ENCODE peak calls at places on chromosome 16, in ten cellular contexts. A, Q, T, O, G, J, U, D, M and K are unnamed samples.

GRCh38 chr16:67339453-67339852 is 12.8 kb downstream of the LRRC36 start:
- DNase-seq in A (no peak), Q (no peak), T (peak; percentile 28), O (no peak), G (no peak), J (no peak), U (no peak), D (no peak), M (peak; percentile 24), K (no peak)

GRCh38 chr16:74034862-74035261 is 261.8 kb upstream of the PSMD7 start:
- DNase-seq in A (no peak), Q (no peak), T (peak; percentile 26), O (no peak), G (no peak), J (peak; percentile 47), U (no peak), D (no peak), M (no peak), K (peak; percentile 32)

GRCh38 chr16:89623511-89624232 is 10.2 kb downstream of the DPEP1 start:
- DNase-seq in A (no peak), Q (no peak), T (no peak), O (no peak), G (no peak), J (no peak), U (no peak), D (no peak), M (no peak), K (peak; percentile 76)

GRCh38 chr16:67015317-67015731 is 13.6 kb upstream of the CBFB start:
- DNase-seq in A (peak; percentile 57), Q (no peak), T (no peak), O (peak; percentile 34), G (no peak), J (no peak), U (no peak), D (peak; percentile 19), M (no peak), K (peak; percentile 32)

GRCh38 chr16:81571175-81571574 is 126.6 kb downstream of the CMIP start:
- DNase-seq in A (no peak), Q (no peak), T (no peak), O (no peak), G (no peak), J (no peak), U (no peak), D (no peak), M (no peak), K (no peak)

GRCh38 chr16:14007460-14007859 is 63.7 kb upstream of the MRTFB start:
- DNase-seq in A (no peak), Q (no peak), T (peak; percentile 78), O (no peak), G (no peak), J (no peak), U (no peak), D (no peak), M (peak; percentile 72), K (no peak)

GRCh38 chr16:59527206-59527997 is 793.3 kb upstream of the GOT2 start:
- DNase-seq in A (no peak), Q (no peak), T (peak; percentile 54), O (no peak), G (no peak), J (no peak), U (no peak), D (no peak), M (peak; percentile 82), K (no peak)

GRCh38 chr16:86395477-86395876 is 114.8 kb upstream of the FOXF1 start:
- DNase-seq in A (no peak), Q (no peak), T (no peak), O (no peak), G (no peak), J (no peak), U (no peak), D (no peak), M (no peak), K (no peak)

GRCh38 chr16:85171004-85171808 is 58.9 kb upstream of the CIBAR2 start:
- DNase-seq in A (no peak), Q (no peak), T (no peak), O (no peak), G (no peak), J (no peak), U (no peak), D (no peak), M (no peak), K (peak; percentile 66)

GRCh38 chr16:85168732-85169256 is 56.5 kb upstream of the CIBAR2 start:
- DNase-seq in A (no peak), Q (no peak), T (peak; percentile 26), O (peak; percentile 59), G (peak; percentile 60), J (peak; percentile 74), U (peak; percentile 74), D (no peak), M (no peak), K (peak; percentile 99)

GRCh38 chr16:85169333-85170065 is 57.2 kb upstream of the CIBAR2 start:
- DNase-seq in A (no peak), Q (no peak), T (peak; percentile 37), O (no peak), G (peak; percentile 39), J (peak; percentile 64), U (no peak), D (no peak), M (no peak), K (no peak)

GRCh38 chr16:85171809-85172464 is 59.7 kb upstream of the CIBAR2 start:
- DNase-seq in A (no peak), Q (no peak), T (no peak), O (no peak), G (no peak), J (no peak), U (no peak), D (no peak), M (no peak), K (no peak)

DNA sequence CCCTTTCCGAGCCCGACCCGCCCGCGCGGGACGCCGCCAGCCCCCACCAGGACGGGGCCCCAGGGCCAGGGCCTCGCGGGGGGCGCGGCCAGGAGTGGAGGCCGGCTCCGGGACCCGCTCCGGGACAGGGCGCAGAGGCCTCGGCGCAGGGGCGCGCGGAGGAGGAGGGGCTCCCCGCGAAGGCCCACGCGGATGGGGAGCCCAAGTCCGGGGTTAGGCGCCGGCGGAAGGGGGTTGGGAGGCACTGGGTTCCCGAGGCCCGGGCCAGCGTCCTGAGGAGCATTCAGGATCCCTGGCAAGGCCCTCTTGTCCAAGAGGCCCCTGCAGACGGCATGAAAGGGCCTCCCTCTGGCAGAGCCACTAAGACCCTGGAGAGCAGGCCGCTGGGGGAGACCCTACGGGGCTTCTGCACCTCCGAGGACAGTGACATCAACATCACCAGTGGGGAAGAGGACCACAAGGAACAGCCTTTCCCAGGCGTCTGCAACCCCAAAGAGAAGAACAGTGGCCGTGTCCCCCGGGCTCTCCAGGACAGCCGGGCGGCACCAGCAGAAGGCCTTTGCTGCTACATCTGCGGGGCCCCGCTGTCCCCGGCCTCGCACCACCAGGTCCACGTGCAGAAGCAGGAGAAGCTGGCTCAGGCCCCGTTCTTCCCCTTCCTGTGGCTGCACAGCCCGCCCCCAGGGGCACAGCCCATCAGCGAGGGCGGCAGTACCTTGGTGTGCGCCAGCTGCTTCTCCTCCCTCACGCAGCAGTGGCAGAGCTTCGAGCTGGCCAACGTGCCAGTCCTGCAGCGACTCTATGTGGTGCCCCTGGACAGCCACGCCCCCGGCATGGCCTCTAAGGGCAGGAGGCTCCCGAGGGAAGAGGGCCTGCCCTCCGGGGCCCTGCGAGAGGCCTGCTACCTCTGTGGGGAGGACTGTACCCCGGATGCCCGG is 58.1 kb upstream of the CIBAR2 start:
- DNase-seq in A (no peak), Q (no peak), T (no peak), O (no peak), G (peak; percentile 53), J (no peak), U (no peak), D (no peak), M (no peak), K (peak; percentile 85)
- H3K4me3 ChIP-seq in A (peak overlapping the region; percentile 50), Q (peak overlapping the region; percentile 78), T (no peak overlapping the region), O (peak overlapping the region; percentile 57), G (no peak overlapping the region), J (peak overlapping the region; percentile 34), U (peak overlapping the region; percentile 68), D (peak overlapping the region; percentile 53), M (peak overlapping the region; percentile 41), K (peak overlapping the region; percentile 51)

DNA sequence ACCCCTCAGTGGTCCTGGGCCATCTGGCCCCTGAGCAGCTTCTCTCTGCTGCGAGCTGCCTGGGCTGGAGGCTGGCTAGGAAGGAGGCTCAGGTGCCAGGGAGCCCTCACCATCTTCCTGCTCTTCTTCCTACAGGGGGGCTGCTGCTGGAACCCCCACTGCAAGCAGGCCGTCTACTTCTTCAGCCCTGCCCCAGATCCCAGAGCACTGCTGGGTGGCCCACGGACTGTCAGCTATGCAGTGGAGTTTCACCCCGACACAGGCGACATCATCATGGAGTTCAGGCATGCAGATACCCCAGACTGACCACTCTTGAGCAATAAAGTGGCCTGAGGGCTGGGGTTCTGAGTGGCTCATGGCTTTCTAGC is 46.1 kb downstream of the PRMT7 start:
- DNase-seq in A (no peak), Q (no peak), T (no peak), O (no peak), G (no peak), J (no peak), U (no peak), D (no peak), M (no peak), K (no peak)
- H3K4me3 ChIP-seq in A (no peak overlapping the region), Q (no peak overlapping the region), T (no peak overlapping the region), O (peak overlapping the region; percentile 22), G (no peak overlapping the region), J (no peak overlapping the region), U (no peak overlapping the region), D (no peak overlapping the region), M (no peak overlapping the region), K (no peak overlapping the region)

GRCh38 chr16:50668368-50669008 is 12.6 kb downstream of the SNX20 start:
- DNase-seq in A (no peak), Q (no peak), T (peak; percentile 30), O (no peak), G (peak; percentile 36), J (no peak), U (no peak), D (no peak), M (no peak), K (no peak)

GRCh38 chr16:50664270-50664669 is 16.8 kb downstream of the SNX20 start:
- DNase-seq in A (no peak), Q (no peak), T (no peak), O (no peak), G (no peak), J (no peak), U (no peak), D (no peak), M (no peak), K (no peak)

GRCh38 chr16:50665128-50665878 is 15.8 kb downstream of the SNX20 start:
- DNase-seq in A (peak; percentile 88), Q (no peak), T (peak; percentile 62), O (peak; percentile 90), G (peak; percentile 85), J (peak; percentile 83), U (peak; percentile 74), D (peak; percentile 79), M (peak; percentile 45), K (peak; percentile 90)

GRCh38 chr16:50667497-50668367 is 13.4 kb downstream of the SNX20 start:
- DNase-seq in A (no peak), Q (no peak), T (peak; percentile 32), O (no peak), G (no peak), J (peak; percentile 26), U (no peak), D (no peak), M (no peak), K (no peak)

DNA sequence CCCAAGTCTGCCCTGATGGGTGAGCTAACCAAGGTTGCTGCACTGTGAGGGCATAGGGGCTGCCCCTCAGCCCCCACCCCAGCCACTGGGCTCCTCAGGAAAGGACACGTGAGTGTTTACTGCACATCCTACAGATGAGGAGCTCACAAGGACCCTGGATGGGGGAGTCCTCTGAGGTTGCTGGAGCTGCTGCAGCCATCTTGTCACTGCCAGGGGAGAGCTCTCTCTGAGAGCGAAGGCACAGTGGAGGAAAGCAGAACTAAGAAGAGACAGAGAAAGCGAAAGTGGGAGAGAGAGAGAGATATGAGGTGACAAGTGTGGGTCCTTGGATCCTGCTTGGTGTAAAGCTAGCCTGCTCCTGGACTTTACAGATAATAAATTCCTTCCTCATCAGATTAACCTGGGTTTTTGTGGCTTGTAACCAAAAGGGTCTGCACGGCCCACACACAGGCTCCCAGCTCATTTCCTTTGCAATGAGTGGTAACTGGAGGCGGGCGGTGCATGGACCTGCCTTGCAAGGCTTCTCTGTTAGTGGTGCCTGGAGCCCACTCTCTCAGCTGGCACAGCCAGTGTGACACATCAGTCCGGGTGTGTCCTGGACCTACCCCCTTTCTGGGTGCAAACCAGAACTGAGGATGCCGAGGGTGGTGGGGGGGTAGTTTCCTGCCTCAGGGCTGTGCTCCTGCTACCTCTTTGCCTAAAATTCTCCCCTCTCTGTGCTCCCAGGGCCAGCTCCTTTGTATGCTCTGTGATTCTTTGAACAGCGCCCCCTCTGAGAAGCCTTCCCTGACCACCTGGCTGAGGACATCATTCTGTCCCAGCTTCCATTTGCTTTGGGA is 14.2 kb downstream of the SNX20 start:
- DNase-seq in A (no peak), Q (no peak), T (no peak), O (no peak), G (no peak), J (no peak), U (no peak), D (no peak), M (no peak), K (no peak)
- H3K4me3 ChIP-seq in A (peak overlapping the region; percentile 10), Q (no peak overlapping the region), T (no peak overlapping the region), O (peak overlapping the region; percentile 15), G (no peak overlapping the region), J (no peak overlapping the region), U (no peak overlapping the region), D (no peak overlapping the region), M (no peak overlapping the region), K (no peak overlapping the region)

DNA sequence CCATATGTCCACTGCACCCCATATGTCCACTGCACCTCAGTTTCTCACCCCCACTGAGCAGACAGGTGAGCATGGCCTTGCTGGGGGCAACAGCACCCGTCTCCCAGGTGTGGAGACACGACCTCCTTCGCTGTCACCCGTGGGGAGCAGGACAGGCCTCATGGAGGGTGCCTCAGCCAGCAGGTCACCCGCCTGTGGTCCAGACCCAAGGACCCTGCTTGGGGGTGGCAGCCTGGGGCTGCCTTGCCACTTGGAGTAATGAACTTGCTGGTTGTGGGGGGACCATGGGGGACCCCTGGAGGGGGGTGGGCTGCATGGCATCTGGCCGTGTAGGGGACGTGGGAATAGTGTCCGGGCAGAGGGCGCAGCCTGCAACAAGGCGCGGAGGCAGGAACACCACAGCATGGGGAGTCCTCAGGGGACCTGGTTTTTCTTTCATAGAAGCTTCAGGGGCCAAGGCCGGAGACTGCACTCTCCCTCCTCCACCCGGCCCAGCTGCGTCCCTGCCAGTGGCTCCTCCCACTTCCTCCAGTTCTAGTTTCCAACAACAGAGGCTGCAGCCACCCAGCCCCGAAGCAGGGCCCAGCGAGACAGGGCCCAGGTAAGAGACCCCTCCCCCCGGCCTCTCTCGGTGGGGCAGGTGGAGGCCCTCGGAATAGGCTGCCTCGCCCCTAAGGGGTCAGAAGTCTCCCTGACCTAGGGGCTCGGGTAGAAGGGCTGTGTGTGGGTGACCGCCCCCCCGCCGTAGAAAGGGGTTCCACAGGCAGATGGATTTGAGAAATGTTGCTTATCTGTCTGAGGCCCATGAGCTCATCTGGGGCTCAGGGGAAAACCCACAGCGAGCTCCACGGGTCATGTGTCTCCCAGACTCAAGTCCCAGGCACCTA is at the start of gene NHLRC4:
- DNase-seq in A (no peak), Q (no peak), T (peak; percentile 54), O (peak; percentile 90), G (peak; percentile 55), J (peak; percentile 70), U (peak; percentile 83), D (peak; percentile 81), M (no peak), K (peak; percentile 96)
- H3K4me3 ChIP-seq in A (peak within 1 kb of the TSS; percentile 50), Q (peak within 1 kb of the TSS; percentile 52), T (no peak within 1 kb of the TSS), O (peak within 1 kb of the TSS; percentile 39), G (no peak within 1 kb of the TSS), J (no peak within 1 kb of the TSS), U (peak within 1 kb of the TSS; percentile 61), D (peak within 1 kb of the TSS; percentile 10), M (no peak within 1 kb of the TSS), K (no peak within 1 kb of the TSS)